ENCODE peak calls at places on chromosome 11, in six cellular contexts. One of them, this sample, is unnamed.
A peak's percentile ranks its signal among the peaks of the same experiment; 100 is the strongest.

GRCh38 chr11:71170619-71171018 is 81.8 kb downstream of the SHANK2 start:
- DNase-seq in stimulated activated CD8-positive, alpha-beta memory T cell treated with anti-CD3 and anti-CD28 coated beads, Interleukin-4, amount 100 ng/mL, for 1 hour: no peak
- DNase-seq in NCI-H1048: no peak
- DNase-seq in NCI-H1417: no peak
- DNase-seq in tibial nerve: no peak
- DNase-seq in upper lobe of right lung: peak; percentile 56
- DNase-seq in this sample: no peak

GRCh38 chr11:125063429-125064043 is 431 bp downstream of the SLC37A2 start:
- DNase-seq in NCI-H1048: no peak
- DNase-seq in NCI-H1417: peak; percentile 52
- DNase-seq in tibial nerve: no peak
- DNase-seq in upper lobe of right lung: no peak
- DNase-seq in stimulated activated CD8-positive, alpha-beta memory T cell treated with anti-CD3 and anti-CD28 coated beads, Interleukin-4, amount 100 ng/mL, for 1 hour: no peak
- DNase-seq in this sample: no peak

GRCh38 chr11:102469196-102469821 is 16.7 kb upstream of the TMEM123 start:
- DNase-seq in NCI-H1417: no peak
- DNase-seq in tibial nerve: no peak
- DNase-seq in NCI-H1048: no peak
- DNase-seq in stimulated activated CD8-positive, alpha-beta memory T cell treated with anti-CD3 and anti-CD28 coated beads, Interleukin-4, amount 100 ng/mL, for 1 hour: no peak
- DNase-seq in upper lobe of right lung: no peak
- DNase-seq in this sample: no peak

GRCh38 chr11:2826679-2827056 is 58.9 kb downstream of the CDKN1C start:
- DNase-seq in stimulated activated CD8-positive, alpha-beta memory T cell treated with anti-CD3 and anti-CD28 coated beads, Interleukin-4, amount 100 ng/mL, for 1 hour: no peak
- DNase-seq in upper lobe of right lung: no peak
- DNase-seq in NCI-H1048: no peak
- DNase-seq in NCI-H1417: no peak
- DNase-seq in tibial nerve: no peak
- DNase-seq in this sample: no peak

GRCh38 chr11:13343931-13344717 is 66.5 kb downstream of the BMAL1 start:
- DNase-seq in stimulated activated CD8-positive, alpha-beta memory T cell treated with anti-CD3 and anti-CD28 coated beads, Interleukin-4, amount 100 ng/mL, for 1 hour: peak; percentile 30
- DNase-seq in upper lobe of right lung: no peak
- DNase-seq in tibial nerve: peak; percentile 87
- DNase-seq in NCI-H1417: peak; percentile 87
- DNase-seq in NCI-H1048: peak; percentile 33
- DNase-seq in this sample: peak; percentile 69

GRCh38 chr11:69919659-69920499 is 100.7 kb upstream of the FGF3 start:
- DNase-seq in NCI-H1417: no peak
- DNase-seq in upper lobe of right lung: no peak
- DNase-seq in NCI-H1048: no peak
- DNase-seq in tibial nerve: no peak
- DNase-seq in stimulated activated CD8-positive, alpha-beta memory T cell treated with anti-CD3 and anti-CD28 coated beads, Interleukin-4, amount 100 ng/mL, for 1 hour: no peak
- DNase-seq in this sample: no peak

GRCh38 chr11:111633756-111634362 is 31.6 kb downstream of the SIK2 start:
- DNase-seq in stimulated activated CD8-positive, alpha-beta memory T cell treated with anti-CD3 and anti-CD28 coated beads, Interleukin-4, amount 100 ng/mL, for 1 hour: no peak
- DNase-seq in NCI-H1048: no peak
- DNase-seq in NCI-H1417: peak; percentile 54
- DNase-seq in upper lobe of right lung: no peak
- DNase-seq in tibial nerve: no peak
- DNase-seq in this sample: peak; percentile 20

GRCh38 chr11:32109138-32109537 is 18.3 kb downstream of the RCN1 start:
- DNase-seq in NCI-H1417: no peak
- DNase-seq in stimulated activated CD8-positive, alpha-beta memory T cell treated with anti-CD3 and anti-CD28 coated beads, Interleukin-4, amount 100 ng/mL, for 1 hour: no peak
- DNase-seq in NCI-H1048: no peak
- DNase-seq in tibial nerve: no peak
- DNase-seq in upper lobe of right lung: no peak
- DNase-seq in this sample: no peak

GRCh38 chr11:57251491-57252104 is 14.5 kb upstream of the APLNR start:
- DNase-seq in NCI-H1417: peak; percentile 47
- DNase-seq in tibial nerve: peak; percentile 30
- DNase-seq in NCI-H1048: no peak
- DNase-seq in upper lobe of right lung: no peak
- DNase-seq in stimulated activated CD8-positive, alpha-beta memory T cell treated with anti-CD3 and anti-CD28 coated beads, Interleukin-4, amount 100 ng/mL, for 1 hour: no peak
- DNase-seq in this sample: no peak

GRCh38 chr11:129048911-129049310 is 106.2 kb upstream of the TP53AIP1 start:
- DNase-seq in NCI-H1048: no peak
- DNase-seq in NCI-H1417: no peak
- DNase-seq in stimulated activated CD8-positive, alpha-beta memory T cell treated with anti-CD3 and anti-CD28 coated beads, Interleukin-4, amount 100 ng/mL, for 1 hour: no peak
- DNase-seq in upper lobe of right lung: no peak
- DNase-seq in tibial nerve: no peak
- DNase-seq in this sample: no peak

GRCh38 chr11:116598556-116598955 is 174.2 kb downstream of the BUD13 start:
- DNase-seq in upper lobe of right lung: peak; percentile 4
- DNase-seq in NCI-H1048: no peak
- DNase-seq in NCI-H1417: no peak
- DNase-seq in stimulated activated CD8-positive, alpha-beta memory T cell treated with anti-CD3 and anti-CD28 coated beads, Interleukin-4, amount 100 ng/mL, for 1 hour: no peak
- DNase-seq in tibial nerve: no peak
- DNase-seq in this sample: no peak

GRCh38 chr11:129376658-129377341 is 1.2 kb downstream of the BARX2 start:
- DNase-seq in NCI-H1048: no peak
- DNase-seq in NCI-H1417: no peak
- DNase-seq in upper lobe of right lung: no peak
- DNase-seq in stimulated activated CD8-positive, alpha-beta memory T cell treated with anti-CD3 and anti-CD28 coated beads, Interleukin-4, amount 100 ng/mL, for 1 hour: no peak
- DNase-seq in tibial nerve: no peak
- DNase-seq in this sample: no peak

This sample was measured in Jurkat, Clone E6-1.